ENCODE peak calls at places on chromosomes 12 and 14, in nine cellular contexts. S is activated T-cell treated with anti-CD3 and anti-CD28 coated beads for 1 hour; G is hepatocyte; X is non-pigmented ciliary epithelial cell; P is PC-9; W is activated CD4-positive, alpha-beta T cell treated with anti-CD3 and anti-CD28 coated beads for 1 hour; T is pancreas; L is AG20443; Q is posterior cingulate gyrus. H is an unnamed sample.

GRCh38 chr12:57135487-57135886 is 7.2 kb downstream of the LRP1 start:
- DNase-seq in L (no peak), G (peak), S (no peak), X (no peak), Q (no peak), P (no peak), W (no peak), T (no peak), H (no peak)

GRCh38 chr12:113980537-113981337 is 14.6 kb upstream of the RBM19 start:
- DNase-seq in T (no peak), L (peak), X (peak), S (no peak), Q (no peak), G (peak), P (no peak), W (no peak), H (no peak)

GRCh38 chr14:78131201-78131600 is 39.0 kb upstream of the NRXN3 start:
- DNase-seq in P (no peak), X (no peak), S (no peak), G (no peak), Q (no peak), T (no peak), W (no peak), L (no peak), H (no peak)

GRCh38 chr12:1443421-1444141 is 150.8 kb downstream of the FBXL14 start:
- DNase-seq in X (peak), L (peak), W (no peak), S (no peak), T (no peak), P (no peak), Q (no peak), G (no peak), H (no peak)

GRCh38 chr14:59274991-59275391 is 86.5 kb downstream of the DAAM1 start:
- DNase-seq in W (no peak), P (no peak), L (no peak), G (no peak), Q (no peak), X (no peak), T (no peak), S (no peak), H (no peak)

GRCh38 chr12:124557518-124558223 is 9.7 kb downstream of the NCOR2 start:
- DNase-seq in T (no peak), S (no peak), X (no peak), Q (no peak), L (no peak), G (no peak), P (no peak), W (no peak), H (no peak)

GRCh38 chr14:103628221-103628683 is 759 bp upstream of the KLC1 start:
- DNase-seq in S (peak), L (peak), X (no peak), P (peak), Q (peak), T (peak), W (no peak), G (peak), H (no peak)

GRCh38 chr12:7162691-7163114 is 26.8 kb upstream of the PEX5 start:
- DNase-seq in G (peak), X (no peak), L (peak), T (peak), P (peak), W (no peak), Q (peak), S (no peak), H (no peak)

GRCh38 chr14:54474232-54474793 is 14.5 kb downstream of the GMFB start:
- DNase-seq in L (no peak), X (no peak), Q (no peak), T (no peak), P (no peak), S (no peak), W (no peak), G (no peak), H (no peak)

GRCh38 chr12:108308432-108308831 is 30.7 kb downstream of the CMKLR1 start:
- DNase-seq in W (no peak), S (no peak), Q (no peak), T (no peak), G (no peak), P (no peak), L (no peak), X (no peak), H (no peak)

H was measured in cortex of kidney.